ENCODE peak calls at places on chromosomes 6 and 20, in nine cellular contexts. B is GM04504, K is NAMALWA, Q is Caco-2, X is psoas muscle, W is substantia nigra, F is A549, U is smooth muscle cell of the brain vasculature, Z is stomach. P is an unnamed sample.
A peak's percentile ranks its signal among the peaks of the same experiment; 100 is the strongest.

GRCh38 chr20:49989234-49990065 is 6.7 kb downstream of the SNAI1 start:
- DNase-seq in B (peak; percentile 80), K (no peak), Q (no peak), X (peak; percentile 84), W (peak; percentile 15), F (peak; percentile 41), U (peak; percentile 69), Z (no peak), P (peak; percentile 58)

GRCh38 chr6:74044417-74045096 is 348.6 kb downstream of the CD109 start:
- DNase-seq in B (peak; percentile 23), K (no peak), Q (no peak), X (no peak), W (no peak), F (peak; percentile 4), U (no peak), Z (no peak), P (no peak)

GRCh38 chr6:15495375-15495901 is 167.4 kb downstream of the DTNBP1 start:
- DNase-seq in B (no peak), K (no peak), Q (no peak), X (peak; percentile 92), W (no peak), F (no peak), U (no peak), Z (no peak), P (no peak)

GRCh38 chr6:47132724-47133123 is 90.6 kb upstream of the ADGRF1 start:
- DNase-seq in B (no peak), K (no peak), Q (no peak), X (no peak), W (no peak), F (no peak), U (no peak), Z (no peak), P (no peak)

GRCh38 chr20:56630506-56631317 is 1.6 kb downstream of the TFAP2C start:
- DNase-seq in B (peak; percentile 35), K (no peak), Q (no peak), X (no peak), W (no peak), F (peak; percentile 50), U (no peak), Z (no peak), P (no peak)

GRCh38 chr20:50191566-50192363 is 1.1 kb downstream of the CEBPB start:
- DNase-seq in B (no peak), K (peak; percentile 81), Q (peak; percentile 89), X (peak; percentile 76), W (no peak), F (peak; percentile 75), U (no peak), Z (peak; percentile 47), P (no peak)

GRCh38 chr6:2791124-2792050 is 26.2 kb downstream of the WRNIP1 start:
- DNase-seq in B (peak; percentile 46), K (peak; percentile 69), Q (peak; percentile 67), X (peak; percentile 73), W (peak; percentile 53), F (peak; percentile 79), U (peak; percentile 58), Z (peak; percentile 76), P (peak; percentile 66)

GRCh38 chr20:34708621-34709043 is 4.5 kb downstream of the TP53INP2 start:
- DNase-seq in B (no peak), K (peak; percentile 72), Q (peak; percentile 81), X (peak; percentile 74), W (peak; percentile 15), F (peak; percentile 67), U (no peak), Z (peak; percentile 48), P (no peak)

GRCh38 chr6:30396833-30397479 is 52.0 kb downstream of the RPP21 start:
- DNase-seq in B (peak; percentile 26), K (peak; percentile 85), Q (peak; percentile 76), X (peak; percentile 89), W (peak; percentile 63), F (peak; percentile 57), U (peak; percentile 15), Z (peak; percentile 88), P (peak; percentile 78)

GRCh38 chr6:157497579-157497978 is 116.6 kb downstream of the ZDHHC14 start:
- DNase-seq in B (peak; percentile 10), K (no peak), Q (no peak), X (no peak), W (no peak), F (no peak), U (no peak), Z (no peak), P (no peak)

GRCh38 chr6:150334790-150335783 is 33.7 kb upstream of the IYD start:
- DNase-seq in B (no peak), K (peak; percentile 70), Q (peak; percentile 54), X (no peak), W (peak; percentile 4), F (peak; percentile 72), U (peak; percentile 50), Z (no peak), P (no peak)

GRCh38 chr6:70547313-70547712 is 19.4 kb upstream of the SDHAF4 start:
- DNase-seq in B (no peak), K (peak; percentile 27), Q (no peak), X (no peak), W (no peak), F (no peak), U (no peak), Z (no peak), P (no peak)

GRCh38 chr6:143673638-143674037 is 4.1 kb upstream of the PHACTR2 start:
- DNase-seq in B (peak; percentile 64), K (no peak), Q (peak; percentile 84), X (no peak), W (no peak), F (peak; percentile 77), U (no peak), Z (peak; percentile 64), P (no peak)

GRCh38 chr6:1170793-1171192 is 141.1 kb upstream of the FOXQ1 start:
- DNase-seq in B (no peak), K (no peak), Q (no peak), X (no peak), W (no peak), F (no peak), U (no peak), Z (no peak), P (no peak)

GRCh38 chr6:14552891-14553290 is 435.3 kb downstream of the CD83 start:
- DNase-seq in B (no peak), K (no peak), Q (no peak), X (no peak), W (no peak), F (no peak), U (no peak), Z (no peak), P (no peak)

GRCh38 chr6:159249150-159249549 is 80.0 kb downstream of the FNDC1 start:
- DNase-seq in B (peak; percentile 60), K (no peak), Q (no peak), X (no peak), W (no peak), F (no peak), U (no peak), Z (no peak), P (no peak)

GRCh38 chr6:56550307-56550706 is 92.4 kb downstream of the DST start:
- DNase-seq in B (no peak), K (no peak), Q (no peak), X (no peak), W (no peak), F (no peak), U (no peak), Z (no peak), P (no peak)

GRCh38 chr6:113120577-113121285 is 736.4 kb upstream of the MARCKS start:
- DNase-seq in B (peak; percentile 95), K (no peak), Q (no peak), X (no peak), W (no peak), F (peak; percentile 52), U (no peak), Z (no peak), P (no peak)

GRCh38 chr6:5998741-5999687 is 7.7 kb downstream of the NRN1 start:
- DNase-seq in B (no peak), K (no peak), Q (no peak), X (peak; percentile 63), W (no peak), F (no peak), U (no peak), Z (no peak), P (no peak)

GRCh38 chr6:147699637-147700036 is 191.1 kb downstream of the SAMD5 start:
- DNase-seq in B (peak; percentile 11), K (no peak), Q (no peak), X (no peak), W (no peak), F (peak; percentile 3), U (no peak), Z (no peak), P (no peak)

GRCh38 chr6:118408863-118409262 is 139.2 kb upstream of the PLN start:
- DNase-seq in B (no peak), K (no peak), Q (no peak), X (no peak), W (no peak), F (no peak), U (no peak), Z (no peak), P (no peak)

GRCh38 chr6:34922177-34922663 is 33.2 kb downstream of the ANKS1A start:
- DNase-seq in B (peak; percentile 36), K (no peak), Q (no peak), X (no peak), W (no peak), F (peak; percentile 30), U (no peak), Z (no peak), P (no peak)

GRCh38 chr20:63850689-63851547 is 10.4 kb upstream of the ABHD16B start:
- DNase-seq in B (no peak), K (no peak), Q (no peak), X (no peak), W (no peak), F (no peak), U (no peak), Z (no peak), P (no peak)

GRCh38 chr6:30690403-30691207 is at the start of gene NRM:
- DNase-seq in B (peak; percentile 78), K (peak; percentile 79), Q (peak; percentile 81), X (peak; percentile 94), W (peak; percentile 70), F (peak; percentile 73), U (no peak), Z (peak; percentile 87), P (peak; percentile 76)

GRCh38 chr6:85824329-85824728 is 181.6 kb upstream of the SYNCRIP start:
- DNase-seq in B (no peak), K (no peak), Q (no peak), X (no peak), W (no peak), F (peak; percentile 0), U (no peak), Z (no peak), P (no peak)